ENCODE peak calls at places on chromosome 2, in five cellular contexts. N, R, Z, W and G are unnamed samples.

GRCh38 chr2:10514743-10515142 is 66.6 kb upstream of the ODC1 start:
- DNase-seq in N (no peak), Z (peak; percentile 16), R (no peak), W (no peak), G (peak; percentile 13)

GRCh38 chr2:236249066-236249465 is 15.1 kb downstream of the ASB18 start:
- DNase-seq in R (no peak), N (no peak), W (no peak), Z (no peak), G (no peak)

GRCh38 chr2:27870724-27871123 is 19.5 kb downstream of the RBKS start:
- DNase-seq in Z (no peak), N (no peak), W (no peak), R (no peak), G (no peak)

GRCh38 chr2:133379159-133379558 is 189.1 kb downstream of the NCKAP5 start:
- DNase-seq in N (no peak), Z (no peak), R (no peak), W (no peak), G (no peak)

GRCh38 chr2:39401319-39401718 is 35.8 kb downstream of the MAP4K3 start:
- DNase-seq in N (no peak), Z (no peak), R (no peak), W (no peak), G (no peak)

GRCh38 chr2:160696061-160696452 is 202.4 kb upstream of the RBMS1 start:
- DNase-seq in R (no peak), N (no peak), W (no peak), Z (no peak), G (no peak)

GRCh38 chr2:151999058-151999457 is 99.8 kb downstream of the CACNB4 start:
- DNase-seq in R (peak; percentile 86), N (peak; percentile 22), W (peak; percentile 66), Z (no peak), G (peak; percentile 87)

GRCh38 chr2:111634995-111635538 is 248.9 kb downstream of the ANAPC1 start:
- DNase-seq in W (no peak), R (no peak), Z (no peak), N (no peak), G (no peak)

GRCh38 chr2:191521608-191522208 is 156.2 kb upstream of the NABP1 start:
- DNase-seq in Z (no peak), N (no peak), R (no peak), W (no peak), G (no peak)

GRCh38 chr2:135052997-135053474 is 944 bp downstream of the RAB3GAP1 start:
- DNase-seq in Z (peak; percentile 80), W (peak; percentile 24), N (no peak), R (peak; percentile 49), G (no peak)

GRCh38 chr2:33136056-33136455 is 189.3 kb downstream of the LTBP1 start:
- DNase-seq in Z (no peak), N (no peak), W (no peak), R (no peak), G (no peak)

GRCh38 chr2:197130318-197130717 is 180.3 kb downstream of the ANKRD44 start:
- DNase-seq in Z (no peak), W (no peak), N (no peak), R (no peak), G (no peak)
- H3K36me3 ChIP-seq in Z (peaks cover 8% of the 10 kb centered on the region), W (no peaks in the 10 kb centered on the region), N (no peaks in the 10 kb centered on the region), R (no peaks in the 10 kb centered on the region), G (no peaks in the 10 kb centered on the region)

GRCh38 chr2:174336403-174337336 is 1.9 kb downstream of the SP9 start:
- DNase-seq in Z (peak; percentile 91), R (peak; percentile 89), N (peak; percentile 26), W (no peak), G (peak; percentile 91)

GRCh38 chr2:174334278-174334715 is 457 bp upstream of the SP9 start:
- DNase-seq in N (no peak), R (peak; percentile 70), Z (no peak), W (no peak), G (no peak)

GRCh38 chr2:174337337-174338154 is 2.8 kb downstream of the SP9 start:
- DNase-seq in R (peak; percentile 81), W (no peak), N (no peak), Z (peak; percentile 79), G (peak; percentile 82)

GRCh38 chr2:174334781-174335604 is at the start of gene SP9:
- DNase-seq in N (no peak), Z (no peak), W (peak; percentile 63), R (peak; percentile 94), G (peak; percentile 98)

GRCh38 chr2:174335605-174336402 is 1.1 kb downstream of the SP9 start:
- DNase-seq in W (no peak), Z (no peak), R (peak; percentile 89), N (no peak), G (peak; percentile 84)
- H3K4me3 ChIP-seq in W (peak overlapping the region; percentile 46), Z (peak overlapping the region; percentile 42), R (peak overlapping the region; percentile 54), N (peak overlapping the region; percentile 30), G (peak overlapping the region; percentile 45)

GRCh38 chr2:18777250-18777812 is 188.0 kb upstream of the NT5C1B start:
- DNase-seq in Z (no peak), R (peak; percentile 87), W (no peak), N (no peak), G (no peak)
- H3K27me3 ChIP-seq in Z (no peaks in the 10 kb centered on the region), R (peaks cover 84% of the 10 kb centered on the region), W (no peaks in the 10 kb centered on the region), N (no peaks in the 10 kb centered on the region), G (peaks cover 25% of the 10 kb centered on the region)

GRCh38 chr2:120392923-120393322 is 47.0 kb downstream of the INHBB start:
- DNase-seq in Z (peak; percentile 18), N (no peak), R (no peak), W (no peak), G (no peak)
- H3K36me3 ChIP-seq in Z (no peaks in the 10 kb centered on the region), N (no peaks in the 10 kb centered on the region), R (no peaks in the 10 kb centered on the region), W (no peaks in the 10 kb centered on the region), G (no peaks in the 10 kb centered on the region)

DNA sequence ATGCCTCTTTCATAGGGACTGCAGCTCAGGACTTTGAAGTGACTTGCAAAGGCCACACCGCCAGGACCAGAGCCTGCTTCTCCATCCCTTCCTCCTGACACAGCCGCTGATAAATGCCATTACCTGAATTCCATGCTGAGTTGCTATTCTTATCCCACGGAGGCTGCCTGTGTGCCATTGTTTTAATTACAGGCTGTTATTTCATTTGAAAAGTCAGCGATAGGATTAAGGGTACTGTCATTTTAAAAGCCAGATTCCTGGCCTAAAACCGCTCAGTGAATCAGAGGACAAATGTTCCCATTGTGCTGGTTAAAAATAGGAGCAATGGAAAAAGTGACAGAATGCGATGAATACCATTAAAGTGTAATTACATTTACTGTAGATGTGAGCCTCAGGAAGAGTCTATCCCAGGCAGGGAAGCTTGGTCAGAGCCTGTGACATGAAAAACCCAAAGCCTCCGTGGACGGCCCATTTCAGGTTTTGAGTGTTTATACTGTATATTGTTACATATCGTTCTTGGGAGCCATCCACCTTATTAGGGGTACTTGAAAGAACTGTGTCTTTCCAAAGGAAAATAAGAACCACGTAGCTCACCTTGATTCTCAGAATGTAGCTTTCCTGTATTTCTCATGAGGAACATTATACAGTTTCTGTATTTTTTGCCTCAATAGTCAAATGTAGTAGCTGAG is 41.3 kb downstream of the PDCL3 start:
- DNase-seq in W (no peak), Z (no peak), R (no peak), N (no peak), G (peak; percentile 76)
- H3K4me3 ChIP-seq in W (no peak overlapping the region), Z (no peak overlapping the region), R (no peak overlapping the region), N (no peak overlapping the region), G (no peak overlapping the region)

GRCh38 chr2:218865396-218865795 is 5.8 kb downstream of the WNT6 start:
- DNase-seq in W (no peak), R (no peak), N (no peak), Z (peak; percentile 37), G (no peak)
- H3K27me3 ChIP-seq in W (no peaks in the 10 kb centered on the region), R (peaks cover 95% of the 10 kb centered on the region), N (peaks cover 81% of the 10 kb centered on the region), Z (peaks cover 79% of the 10 kb centered on the region), G (peaks cover 84% of the 10 kb centered on the region)

GRCh38 chr2:15352363-15352762 is 208.8 kb downstream of the NBAS start:
- DNase-seq in Z (no peak), R (no peak), N (no peak), W (no peak), G (no peak)

GRCh38 chr2:15354596-15355359 is 206.4 kb downstream of the NBAS start:
- DNase-seq in N (no peak), Z (no peak), R (no peak), W (no peak), G (no peak)

GRCh38 chr2:15357922-15358321 is 203.2 kb downstream of the NBAS start:
- DNase-seq in Z (no peak), R (no peak), N (no peak), W (no peak), G (no peak)

GRCh38 chr2:15357186-15357585 is 203.9 kb downstream of the NBAS start:
- DNase-seq in Z (no peak), N (no peak), W (no peak), R (no peak), G (no peak)

GRCh38 chr2:15355386-15355785 is 205.7 kb downstream of the NBAS start:
- DNase-seq in N (no peak), Z (no peak), R (no peak), W (no peak), G (no peak)
- H3K36me3 ChIP-seq in N (no peaks in the 10 kb centered on the region), Z (peaks cover 18% of the 10 kb centered on the region), R (peaks cover 13% of the 10 kb centered on the region), W (no peaks in the 10 kb centered on the region), G (no peaks in the 10 kb centered on the region)

GRCh38 chr2:100941646-100942240 is 60.3 kb upstream of the RPL31 start:
- DNase-seq in W (no peak), N (no peak), R (peak; percentile 20), Z (no peak), G (no peak)
- H3K4me3 ChIP-seq in W (no peak overlapping the region), N (no peak overlapping the region), R (no peak overlapping the region), Z (no peak overlapping the region), G (no peak overlapping the region)

GRCh38 chr2:37364351-37364750 is 19.9 kb downstream of the QPCT start:
- DNase-seq in Z (no peak), R (peak; percentile 31), W (no peak), N (no peak), G (no peak)
- H3K27me3 ChIP-seq in Z (no peaks in the 10 kb centered on the region), R (no peaks in the 10 kb centered on the region), W (no peaks in the 10 kb centered on the region), N (no peaks in the 10 kb centered on the region), G (no peaks in the 10 kb centered on the region)